ENCODE peak calls at places on chromosomes 1 and 21, in six cellular contexts. A is HepG2, V is GM12891, H is H1, Z is GM12878, E is K562. K is an unnamed sample.

GRCh38 chr1:16886860-16887605 is 8.7 kb upstream of the RNU1-2 start:
- DNase-seq in A (no peak), Z (no peak), H (no peak), E (no peak), V (no peak), K (no peak)

GRCh38 chr1:205571747-205572146 is 60.1 kb downstream of the ELK4 start:
- DNase-seq in E (no peak), H (no peak), A (no peak), V (no peak), Z (no peak), K (no peak)

GRCh38 chr1:4935807-4936206 is 281.4 kb downstream of the AJAP1 start:
- DNase-seq in E (no peak), V (no peak), A (no peak), H (no peak), Z (no peak), K (no peak)

GRCh38 chr1:197567442-197567841 is 207.8 kb downstream of the DENND1B start:
- DNase-seq in E (peak; percentile 6), V (no peak), H (no peak), A (no peak), Z (no peak), K (no peak)

GRCh38 chr1:230332429-230333088 is 93.6 kb downstream of the PGBD5 start:
- DNase-seq in A (no peak), V (no peak), E (peak; percentile 54), Z (no peak), H (no peak), K (no peak)

GRCh38 chr21:16891821-16892220 is 621.0 kb upstream of the CXADR start:
- DNase-seq in V (no peak), E (no peak), A (no peak), H (no peak), Z (no peak), K (no peak)

GRCh38 chr1:99970713-99971255 is 988 bp downstream of the SLC35A3 start:
- DNase-seq in H (no peak), V (no peak), E (peak; percentile 24), Z (no peak), A (no peak), K (no peak)

GRCh38 chr21:17742181-17742580 is 77.0 kb downstream of the C21orf91 start:
- DNase-seq in H (no peak), A (no peak), Z (no peak), V (no peak), E (no peak), K (no peak)

GRCh38 chr1:41539416-41539800 is 54.9 kb upstream of the EDN2 start:
- DNase-seq in V (no peak), Z (no peak), H (no peak), A (no peak), E (no peak), K (no peak)

GRCh38 chr1:113937146-113937545 is 8.0 kb downstream of the HIPK1 start:
- DNase-seq in H (no peak), A (no peak), V (no peak), Z (no peak), E (no peak), K (no peak)

GRCh38 chr21:45994738-45995685 is 13.4 kb downstream of the COL6A1 start:
- DNase-seq in H (no peak), A (no peak), Z (no peak), E (no peak), V (no peak), K (peak; percentile 23)

GRCh38 chr1:66140072-66140471 is 347.4 kb downstream of the PDE4B start:
- DNase-seq in H (no peak), E (no peak), Z (no peak), A (no peak), V (no peak), K (no peak)

GRCh38 chr1:159188375-159188788 is 16.3 kb upstream of the ACKR1 start:
- DNase-seq in Z (no peak), H (peak; percentile 89), V (no peak), A (no peak), E (no peak), K (no peak)

GRCh38 chr1:100361249-100362089 is 9.2 kb downstream of the CDC14A start:
- DNase-seq in E (no peak), A (no peak), V (no peak), Z (no peak), H (no peak), K (no peak)

GRCh38 chr1:41241748-41242644 is at the start of gene SCMH1:
- DNase-seq in E (peak; percentile 78), Z (no peak), V (peak; percentile 76), A (no peak), H (no peak), K (peak; percentile 69)

GRCh38 chr1:22609291-22609690 is 27.1 kb upstream of the C1QA start:
- DNase-seq in E (no peak), Z (no peak), A (no peak), H (no peak), V (no peak), K (no peak)

GRCh38 chr1:229557214-229557850 is 1.2 kb downstream of the ABCB10 start:
- DNase-seq in H (no peak), A (peak; percentile 15), E (peak; percentile 46), V (peak; percentile 37), Z (no peak), K (no peak)

GRCh38 chr1:213852107-213852506 is 135.7 kb upstream of the PROX1 start:
- DNase-seq in E (no peak), Z (no peak), A (no peak), H (no peak), V (no peak), K (no peak)

GRCh38 chr1:7409278-7409677 is 361.8 kb upstream of the VAMP3 start:
- DNase-seq in Z (no peak), E (no peak), A (no peak), V (peak; percentile 1), H (no peak), K (no peak)

GRCh38 chr1:150558761-150559626 is 9.8 kb downstream of the ADAMTSL4 start:
- DNase-seq in H (no peak), Z (no peak), E (no peak), V (no peak), A (no peak), K (peak; percentile 19)

GRCh38 chr1:243233908-243234307 is 21.2 kb downstream of the CEP170 start:
- DNase-seq in E (no peak), H (no peak), Z (no peak), V (no peak), A (no peak), K (no peak)

DNA sequence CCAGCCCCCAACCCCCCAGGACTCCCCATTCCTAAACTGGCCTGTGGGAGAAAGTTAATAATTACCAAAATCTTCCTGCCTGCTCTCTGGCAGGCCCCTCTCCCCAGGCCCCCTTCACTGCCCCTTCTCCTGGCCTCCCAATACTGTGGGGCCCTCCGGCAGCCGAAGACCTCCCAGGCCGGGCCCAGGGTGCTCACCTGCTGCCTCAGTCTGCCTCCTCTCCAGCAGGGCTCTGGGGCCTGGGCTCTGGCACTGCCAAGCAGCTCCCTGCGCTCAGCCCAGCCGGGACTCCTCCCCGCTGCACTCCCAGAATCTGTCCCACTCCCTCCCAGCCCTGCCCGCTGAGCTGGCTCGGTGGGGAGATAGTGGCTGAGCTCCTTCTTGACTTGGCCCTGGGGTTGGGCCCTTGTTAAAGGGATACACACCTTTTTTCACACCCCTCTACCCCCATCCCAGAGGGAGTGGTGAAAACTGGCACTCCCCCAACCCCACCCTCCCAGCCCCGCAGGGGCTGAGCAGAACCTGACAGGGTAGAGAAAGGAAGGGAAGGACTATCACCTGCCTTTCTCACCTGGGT is at the start of gene S100A16:
- DNase-seq in V (no peak), A (no peak), E (no peak), Z (no peak), H (no peak), K (no peak)
- TF ChIP-seq POLR2A in V (no peak), A (peak; percentile 18), E (no peak), Z (no peak), H (no peak), K (no peak)

DNA sequence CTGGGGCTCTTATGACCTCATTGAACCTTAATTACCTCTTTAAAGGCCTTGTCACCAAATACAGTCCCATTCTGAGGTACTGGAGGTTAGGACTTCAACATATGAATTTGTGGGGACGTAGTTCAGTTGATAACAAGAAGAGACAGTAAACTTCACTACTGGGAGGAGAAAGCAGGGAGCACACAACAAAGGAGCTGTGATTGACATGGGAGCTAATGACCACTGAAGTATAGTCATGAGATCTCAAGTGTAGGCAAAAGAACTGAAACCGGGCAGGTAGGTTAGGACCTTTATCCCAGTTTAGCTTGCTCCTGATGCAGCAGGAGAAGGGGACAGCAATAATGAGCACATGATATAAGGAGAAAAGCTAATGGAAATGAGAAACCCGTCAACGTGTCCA is 11.8 kb upstream of the MAB21L3 start:
- DNase-seq in Z (no peak), A (no peak), H (no peak), V (no peak), E (no peak), K (no peak)
- TF ChIP-seq TAF1 in Z (no peak), A (no peak), H (no peak), V (no peak), E (no peak), K (no peak)

DNA sequence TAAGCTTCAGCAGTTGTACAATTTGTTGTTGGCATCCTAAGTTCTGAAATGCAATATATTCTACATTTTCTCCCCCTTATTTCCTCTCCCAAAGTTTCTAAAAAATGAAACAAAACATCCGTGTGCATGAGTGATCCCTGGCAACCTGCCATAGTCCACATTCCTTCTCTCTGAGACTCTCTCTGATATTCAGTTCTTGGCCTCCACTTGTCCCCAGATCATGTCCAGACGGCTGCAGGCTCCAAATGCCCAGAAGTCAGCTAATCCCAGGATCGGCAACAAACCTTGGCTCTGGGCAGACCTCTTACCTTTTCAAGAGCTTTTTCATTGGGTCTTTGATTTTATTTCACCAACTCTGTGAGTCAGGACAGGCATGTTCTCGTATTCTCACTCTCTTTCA is 187.8 kb downstream of the ETS2 start:
- DNase-seq in E (no peak), A (peak; percentile 41), Z (no peak), H (no peak), V (no peak), K (no peak)
- TF ChIP-seq POLR2AphosphoS5 in E (no peak), A (no peak), Z (no peak), H (no peak), V (no peak), K (no peak)

DNA sequence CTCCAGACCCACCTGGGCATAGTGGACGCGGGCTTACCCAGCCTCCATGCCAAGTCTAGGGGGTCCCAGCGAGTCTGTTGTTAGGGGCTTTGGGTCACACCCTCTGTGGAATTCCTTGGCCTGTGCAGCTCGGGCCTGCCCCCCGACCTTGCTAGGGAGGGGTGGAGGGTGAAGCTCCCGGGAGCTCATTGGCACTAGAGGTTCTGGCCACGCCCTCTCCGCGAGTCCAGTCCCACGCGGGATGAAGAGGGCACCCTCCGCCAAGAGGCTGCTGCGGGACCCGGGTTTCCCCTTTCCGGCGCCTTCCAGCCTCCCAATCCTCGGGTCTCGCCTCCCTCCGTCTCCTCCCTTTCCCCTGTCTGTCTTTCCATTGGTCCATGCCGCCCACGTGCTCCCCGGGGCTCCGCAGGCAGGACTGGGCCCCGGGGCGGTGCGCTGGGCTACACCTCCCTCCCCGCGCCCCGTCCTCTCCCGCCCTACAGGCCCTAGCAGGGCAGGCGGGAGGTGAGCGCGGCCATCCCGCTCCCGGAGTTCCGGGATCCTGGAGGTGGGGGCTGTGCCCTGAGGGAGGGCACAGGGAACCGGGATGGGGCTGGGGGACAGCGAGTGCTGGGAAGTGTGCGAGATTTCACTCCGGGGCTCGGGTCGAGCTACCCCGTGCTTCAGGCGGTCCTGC is 3.5 kb downstream of the RUSC1 start:
- DNase-seq in E (peak; percentile 96), Z (peak; percentile 84), V (peak; percentile 94), A (peak; percentile 93), H (peak; percentile 77), K (peak; percentile 95)
- TF ChIP-seq POLR2A in E (peak; percentile 78), Z (peak; percentile 74), V (peak; percentile 12), A (peak; percentile 61), H (no peak), K (peak; percentile 54)

GRCh38 chr1:36352910-36353878 is 29.7 kb upstream of the EVA1B start:
- DNase-seq in V (no peak), E (no peak), H (no peak), Z (no peak), A (no peak), K (no peak)
- TF ChIP-seq TAF1 in V (no peak), E (no peak), H (no peak), Z (no peak), A (no peak), K (no peak)